ENCODE peak calls at places on chromosomes 3 and 15, in six cellular contexts. Z is heart left ventricle, A is fibroblast of lung, R is left ventricle myocardium inferior, O is Caco-2, P is MM.1S. N is an unnamed sample. For H3K27me3 and H3K4me1, the result is how much of the 10 kb centered on the place peaks cover.

GRCh38 chr3:30346927-30347320 is 259.5 kb upstream of the TGFBR2 start:
- DNase-seq in Z (no peak), A (no peak), R (no peak), O (no peak), P (no peak), N (no peak)

GRCh38 chr3:73954506-73954905 is 329.8 kb upstream of the PDZRN3 start:
- DNase-seq in Z (no peak), A (no peak), R (no peak), O (no peak), P (no peak), N (no peak)

GRCh38 chr15:95169701-95170459 is 938.5 kb downstream of the MCTP2 start:
- DNase-seq in Z (no peak), A (peak), R (no peak), O (no peak), P (no peak), N (no peak)

GRCh38 chr3:14169871-14170270 is 8.5 kb downstream of the XPC start:
- DNase-seq in Z (no peak), A (no peak), R (no peak), O (no peak), P (no peak), N (no peak)

GRCh38 chr3:76943671-76944070 is 96.2 kb upstream of the ROBO2 start:
- DNase-seq in Z (no peak), A (no peak), R (no peak), O (no peak), P (no peak), N (no peak)

GRCh38 chr3:139634236-139634635 is 43.5 kb downstream of the NMNAT3 start:
- DNase-seq in Z (no peak), A (no peak), R (no peak), O (no peak), P (no peak), N (no peak)

GRCh38 chr3:128274837-128275236 is 121.6 kb downstream of the EEFSEC start:
- DNase-seq in Z (no peak), A (peak), R (no peak), O (peak), P (no peak), N (no peak)

GRCh38 chr3:120013481-120013880 is 80.8 kb downstream of the GSK3B start:
- DNase-seq in Z (no peak), A (peak), R (no peak), O (no peak), P (no peak), N (no peak)

GRCh38 chr15:101808201-101808600 is 3.8 kb upstream of the OR4F15 start:
- DNase-seq in Z (no peak), A (peak), R (no peak), O (no peak), P (no peak), N (no peak)

GRCh38 chr3:183394150-183394549 is 34.3 kb downstream of the MCF2L2 start:
- DNase-seq in Z (no peak), A (peak), R (no peak), O (peak), P (no peak), N (peak)

GRCh38 chr3:24829011-24829581 is 334.4 kb upstream of the THRB start:
- DNase-seq in Z (peak), A (no peak), R (peak), O (peak), P (no peak), N (peak)

GRCh38 chr3:123071146-123071545 is 4.3 kb downstream of the PDIA5 start:
- DNase-seq in Z (no peak), A (peak), R (no peak), O (no peak), P (no peak), N (peak)

GRCh38 chr3:127412578-127413317 is 124.9 kb upstream of the PRR20G start:
- DNase-seq in Z (peak), A (no peak), R (no peak), O (no peak), P (no peak), N (no peak)

GRCh38 chr3:143827425-143827824 is 20.8 kb downstream of the SLC9A9 start:
- DNase-seq in Z (no peak), A (no peak), R (no peak), O (no peak), P (no peak), N (no peak)

GRCh38 chr15:35279811-35280210 is 194.7 kb upstream of the NANOGP8 start:
- DNase-seq in Z (no peak), A (peak), R (no peak), O (no peak), P (no peak), N (no peak)

GRCh38 chr3:169133178-169134161 is 530.0 kb downstream of the MECOM start:
- DNase-seq in Z (no peak), A (peak), R (no peak), O (no peak), P (peak), N (no peak)

GRCh38 chr15:101047301-101047781 is 128.2 kb downstream of the LRRK1 start:
- DNase-seq in Z (no peak), A (peak), R (peak), O (no peak), P (no peak), N (peak)

GRCh38 chr3:54309601-54310000 is 187.2 kb downstream of the CACNA2D3 start:
- DNase-seq in Z (no peak), A (no peak), R (no peak), O (no peak), P (no peak), N (no peak)

GRCh38 chr3:63351159-63352007 is 73.3 kb downstream of the SYNPR start:
- DNase-seq in Z (no peak), A (peak), R (no peak), O (peak), P (peak), N (peak)

GRCh38 chr3:99817047-99817436 is 620 bp upstream of the CMSS1 start:
- DNase-seq in Z (no peak), A (no peak), R (no peak), O (peak), P (peak), N (peak)

GRCh38 chr15:89450076-89451006 is 46.0 kb downstream of the RHCG start:
- DNase-seq in Z (no peak), A (no peak), R (no peak), O (no peak), P (no peak), N (peak)

GRCh38 chr15:89446260-89446891 is 50.0 kb downstream of the RHCG start:
- DNase-seq in Z (no peak), A (no peak), R (no peak), O (no peak), P (no peak), N (no peak)

GRCh38 chr15:89445553-89445952 is 50.8 kb downstream of the RHCG start:
- DNase-seq in Z (no peak), A (no peak), R (no peak), O (no peak), P (no peak), N (no peak)

GRCh38 chr15:89448825-89449224 is 47.6 kb downstream of the RHCG start:
- DNase-seq in Z (no peak), A (no peak), R (no peak), O (no peak), P (no peak), N (peak)

DNA sequence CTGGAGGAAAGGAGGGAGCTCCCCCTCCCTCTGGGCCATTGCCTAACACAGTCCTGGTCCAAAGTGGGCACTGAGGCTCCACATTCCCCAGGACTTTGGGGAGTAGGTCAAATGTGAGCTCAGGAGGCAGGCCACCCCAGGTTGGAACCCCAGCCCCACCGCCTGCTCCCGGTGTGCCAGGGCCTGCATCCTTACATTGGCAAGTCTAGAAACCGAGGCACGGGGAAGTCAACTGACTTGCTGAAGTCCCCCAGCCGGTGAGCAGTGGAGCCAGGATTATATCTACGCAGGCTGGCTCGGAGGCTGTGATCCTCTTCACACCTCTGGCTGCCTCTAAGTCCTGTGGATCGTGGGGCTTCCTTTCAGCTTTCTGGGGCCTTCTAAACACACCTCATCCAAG is 48.7 kb downstream of the RHCG start:
- DNase-seq in Z (no peak), A (no peak), R (no peak), O (no peak), P (no peak), N (no peak)
- H3K27me3 ChIP-seq in Z (half or more), A (under half), R (half or more), O (under half), P (under half), N (under half)

GRCh38 chr3:75001330-75001729 is 386.9 kb upstream of the CNTN3 start:
- DNase-seq in Z (no peak), A (peak), R (no peak), O (no peak), P (peak), N (no peak)
- TF ChIP-seq CTCF in Z (peak), A (no peak), R (peak), O (peak), P (peak), N (peak)

DNA sequence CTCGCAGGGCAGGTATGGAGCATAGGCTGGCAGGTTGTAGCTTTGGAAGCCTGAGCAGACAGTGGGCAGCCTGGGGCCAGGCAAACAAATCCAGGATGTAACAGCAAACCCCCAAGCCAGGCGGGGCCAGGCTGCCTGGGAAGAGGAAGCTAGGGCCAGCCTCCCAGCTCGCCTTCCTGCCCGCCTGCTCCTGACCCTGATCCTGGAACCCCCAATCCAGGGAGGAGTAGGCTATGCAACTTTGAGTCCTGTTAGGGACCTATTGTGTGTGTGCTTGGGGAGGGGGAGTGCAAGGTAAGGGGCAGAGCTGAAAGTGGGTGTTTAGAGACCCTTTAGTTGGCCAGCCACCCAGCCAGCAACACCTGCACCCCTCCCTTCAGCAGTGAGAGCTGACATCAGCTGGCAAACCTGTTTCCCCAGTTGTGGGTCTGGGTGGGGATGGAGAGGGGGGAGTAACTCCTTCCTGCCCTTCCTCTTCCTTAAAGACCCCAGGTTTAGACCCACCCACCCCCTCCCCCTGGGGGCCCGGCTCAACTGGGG is 2.5 kb downstream of the NBEAL2 start:
- DNase-seq in Z (peak), A (no peak), R (peak), O (peak), P (no peak), N (no peak)
- H3K4me1 ChIP-seq in Z (under half), A (under half), R (half or more), O (half or more), P (under half), N (under half)

GRCh38 chr3:42500091-42500490 is 2.4 kb upstream of the VIPR1 start:
- DNase-seq in Z (no peak), A (no peak), R (no peak), O (no peak), P (no peak), N (no peak)
- H3K27me3 ChIP-seq in Z (under half), A (under half), R (half or more), O (under half), P (under half), N (under half)

GRCh38 chr3:46715507-46716175 is 2.0 kb downstream of the PRSS50 start:
- DNase-seq in Z (no peak), A (no peak), R (no peak), O (no peak), P (no peak), N (no peak)

GRCh38 chr3:46716461-46717441 is 918 bp downstream of the PRSS50 start:
- DNase-seq in Z (peak), A (no peak), R (no peak), O (no peak), P (no peak), N (no peak)

GRCh38 chr3:46719044-46719565 is 1.4 kb upstream of the PRSS50 start:
- DNase-seq in Z (no peak), A (no peak), R (no peak), O (no peak), P (no peak), N (no peak)

GRCh38 chr3:46719735-46720271 is 2.1 kb upstream of the PRSS50 start:
- DNase-seq in Z (no peak), A (no peak), R (no peak), O (no peak), P (no peak), N (no peak)

GRCh38 chr3:46717447-46718231 is at the start of gene PRSS50:
- DNase-seq in Z (peak), A (no peak), R (no peak), O (no peak), P (no peak), N (no peak)
- TF ChIP-seq CTCF in Z (no peak), A (peak), R (peak), O (peak), P (peak), N (peak)

DNA sequence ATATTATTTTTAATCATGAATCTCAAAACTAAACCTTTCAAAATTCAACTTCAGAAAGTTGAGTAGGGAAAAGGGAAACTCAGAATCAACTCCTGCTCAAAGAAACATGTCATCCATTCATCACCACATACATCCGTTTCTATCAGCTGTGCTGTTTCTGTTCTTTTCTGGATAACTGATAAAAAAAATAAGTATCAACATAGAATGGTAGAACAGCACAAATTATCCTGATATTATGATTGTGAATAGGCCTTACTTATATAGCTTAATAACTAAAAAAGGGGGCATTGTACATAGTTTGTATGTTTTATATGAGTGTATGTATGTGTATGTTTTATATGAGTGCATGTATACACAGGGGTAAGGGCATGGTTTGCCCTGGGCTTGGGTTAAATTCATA is 3.1 kb downstream of the TM4SF1 start:
- DNase-seq in Z (no peak), A (no peak), R (no peak), O (no peak), P (no peak), N (no peak)
- H3K4me1 ChIP-seq in Z (half or more), A (under half), R (half or more), O (half or more), P (under half), N (under half)

GRCh38 chr3:71785594-71786472 is 885 bp upstream of the PROK2 start:
- DNase-seq in Z (no peak), A (no peak), R (no peak), O (no peak), P (no peak), N (no peak)
- H3K27me3 ChIP-seq in Z (half or more), A (under half), R (half or more), O (under half), P (under half), N (under half)

DNA sequence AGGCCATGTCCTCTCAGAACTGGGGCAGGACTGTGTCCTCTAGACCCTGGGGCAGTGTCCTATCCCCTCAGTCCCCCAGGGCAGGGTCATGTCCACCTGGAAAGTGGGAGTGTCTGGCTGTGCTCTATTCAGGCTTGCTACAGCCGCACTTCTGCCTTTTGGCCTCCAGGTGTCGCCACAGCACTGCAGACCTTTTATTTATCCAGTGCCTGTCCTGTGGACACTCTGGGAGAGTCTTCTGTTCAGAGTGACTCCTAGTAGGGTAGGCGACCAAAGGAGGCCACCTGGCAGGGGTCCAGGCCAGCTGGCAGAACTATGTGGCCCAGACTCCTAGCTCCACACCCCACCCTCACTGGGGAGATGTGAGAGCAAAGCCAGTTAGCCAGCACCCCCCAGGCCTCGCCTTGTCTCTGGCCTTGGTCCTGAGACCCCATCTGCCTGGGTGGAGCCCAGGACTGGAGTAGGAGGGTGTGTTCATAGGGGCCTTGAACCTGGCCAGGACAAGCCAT is 3.9 kb downstream of the TMIE start:
- DNase-seq in Z (peak), A (peak), R (peak), O (peak), P (peak), N (peak)
- TF ChIP-seq CTCF in Z (peak), A (peak), R (peak), O (peak), P (peak), N (peak)